ENCODE peak calls at places on chromosomes 2 and 18, in five cellular contexts. T is activated effector memory CD4-positive, alpha-beta T cell treated with anti-CD3 and anti-CD28 coated beads, Interleukin-2, amount 50 U/mL, for 16 hours; Q is astrocyte of the hippocampus; G is iris pigment epithelial cell; I is AG10803. N is an unnamed sample.

GRCh38 chr2:47232738-47233415 is 77.8 kb upstream of the STPG4 start:
- DNase-seq in T (no peak), Q (no peak), G (peak), I (peak), N (no peak)

GRCh38 chr2:206004004-206004693 is 81.8 kb downstream of the INO80D start:
- DNase-seq in T (no peak), Q (no peak), G (peak), I (no peak), N (no peak)

GRCh38 chr2:28342081-28342967 is 50.3 kb upstream of the FOSL2 start:
- DNase-seq in T (no peak), Q (peak), G (peak), I (peak), N (peak)

GRCh38 chr2:126543081-126543480 is 112.9 kb upstream of the GYPC start:
- DNase-seq in T (no peak), Q (no peak), G (peak), I (no peak), N (no peak)

GRCh38 chr18:24019641-24020331 is 5.2 kb downstream of the TTC39C start:
- DNase-seq in T (peak), Q (peak), G (peak), I (peak), N (no peak)

GRCh38 chr2:212766921-212767320 is 228.3 kb upstream of the ERBB4 start:
- DNase-seq in T (no peak), Q (no peak), G (no peak), I (no peak), N (no peak)

GRCh38 chr2:111022630-111023029 is 98.1 kb upstream of the BCL2L11 start:
- DNase-seq in T (no peak), Q (no peak), G (no peak), I (no peak), N (no peak)

GRCh38 chr18:5542393-5543035 is 1.3 kb downstream of the EPB41L3 start:
- DNase-seq in T (no peak), Q (peak), G (no peak), I (peak), N (peak)

GRCh38 chr18:55334875-55335274 is 253.1 kb downstream of the TCF4 start:
- DNase-seq in T (no peak), Q (no peak), G (no peak), I (peak), N (no peak)

GRCh38 chr2:74516070-74516633 is 1.9 kb downstream of the TLX2 start:
- DNase-seq in T (peak), Q (peak), G (peak), I (peak), N (peak)

GRCh38 chr2:113098061-113098460 is 29.3 kb upstream of the IL1RN start:
- DNase-seq in T (peak), Q (no peak), G (no peak), I (no peak), N (no peak)

GRCh38 chr2:3692375-3692774 is 11.0 kb upstream of the DCDC2C start:
- DNase-seq in T (no peak), Q (peak), G (peak), I (no peak), N (no peak)

GRCh38 chr2:1613078-1613445 is 131.3 kb downstream of the PXDN start:
- DNase-seq in T (peak), Q (no peak), G (no peak), I (no peak), N (peak)

GRCh38 chr2:86686905-86687304 is 33.2 kb upstream of the RMND5A start:
- DNase-seq in T (no peak), Q (no peak), G (no peak), I (no peak), N (no peak)

GRCh38 chr2:225930687-225931086 is 531.2 kb downstream of the NYAP2 start:
- DNase-seq in T (no peak), Q (no peak), G (peak), I (no peak), N (no peak)

GRCh38 chr18:57107141-57107832 is 39.6 kb upstream of the BOD1L2 start:
- DNase-seq in T (no peak), Q (peak), G (peak), I (peak), N (no peak)

GRCh38 chr18:48927286-48928080 is 23.3 kb downstream of the SMAD7 start:
- DNase-seq in T (no peak), Q (no peak), G (no peak), I (no peak), N (no peak)

GRCh38 chr2:157052685-157053224 is 204.8 kb upstream of the GALNT5 start:
- DNase-seq in T (no peak), Q (peak), G (peak), I (peak), N (no peak)

GRCh38 chr2:72173640-72174321 is 26.1 kb upstream of the CYP26B1 start:
- DNase-seq in T (no peak), Q (peak), G (peak), I (peak), N (no peak)

N was measured in upper lobe of right lung.